ENCODE peak calls at places on chromosomes 11 and 22, in five cellular contexts. One of them, this sample, is unnamed.

GRCh38 chr11:58334708-58335107 is 24.2 kb downstream of the OR5B17 start:
- DNase-seq in SK-N-SH: no peak
- DNase-seq in heart right ventricle: no peak
- DNase-seq in tibial artery: no peak
- DNase-seq in prostate gland: no peak
- DNase-seq in this sample: no peak

GRCh38 chr11:61131186-61131585 is 28.9 kb downstream of the CD5 start:
- DNase-seq in SK-N-SH: no peak
- DNase-seq in heart right ventricle: no peak
- DNase-seq in tibial artery: no peak
- DNase-seq in prostate gland: no peak
- DNase-seq in this sample: no peak

GRCh38 chr11:107719557-107720304 is 7.9 kb upstream of the SLN start:
- DNase-seq in SK-N-SH: no peak
- DNase-seq in heart right ventricle: no peak
- DNase-seq in tibial artery: no peak
- DNase-seq in prostate gland: no peak
- DNase-seq in this sample: no peak

GRCh38 chr11:17272823-17273222 is 3.7 kb upstream of the NUCB2 start:
- DNase-seq in SK-N-SH: no peak
- DNase-seq in heart right ventricle: no peak
- DNase-seq in tibial artery: no peak
- DNase-seq in prostate gland: no peak
- DNase-seq in this sample: no peak

GRCh38 chr22:23705358-23705757 is 14.5 kb downstream of the RGL4 start:
- DNase-seq in SK-N-SH: no peak
- DNase-seq in heart right ventricle: no peak
- DNase-seq in tibial artery: no peak
- DNase-seq in prostate gland: no peak
- DNase-seq in this sample: no peak

GRCh38 chr11:7415537-7415817 is 69.8 kb upstream of the OLFML1 start:
- DNase-seq in SK-N-SH: no peak
- DNase-seq in heart right ventricle: no peak
- DNase-seq in tibial artery: no peak
- DNase-seq in prostate gland: no peak
- DNase-seq in this sample: no peak

GRCh38 chr11:117930208-117930570 is 987 bp upstream of the TMPRSS13 start:
- DNase-seq in SK-N-SH: no peak
- DNase-seq in heart right ventricle: no peak
- DNase-seq in tibial artery: no peak
- DNase-seq in prostate gland: no peak
- DNase-seq in this sample: no peak

GRCh38 chr11:72141066-72141465 is 5.5 kb downstream of the FOLR3 start:
- DNase-seq in SK-N-SH: no peak
- DNase-seq in heart right ventricle: no peak
- DNase-seq in tibial artery: no peak
- DNase-seq in prostate gland: no peak
- DNase-seq in this sample: no peak

GRCh38 chr11:5226732-5227327 is at the start of gene HBB:
- DNase-seq in SK-N-SH: no peak
- DNase-seq in heart right ventricle: no peak
- DNase-seq in tibial artery: no peak
- DNase-seq in prostate gland: no peak
- DNase-seq in this sample: no peak

GRCh38 chr11:45959851-45960250 is 37.4 kb downstream of the LARGE2 start:
- DNase-seq in SK-N-SH: no peak
- DNase-seq in heart right ventricle: no peak
- DNase-seq in tibial artery: no peak
- DNase-seq in prostate gland: no peak
- DNase-seq in this sample: no peak

GRCh38 chr11:10484461-10485180 is 29.6 kb downstream of the AMPD3 start:
- DNase-seq in SK-N-SH: no peak
- DNase-seq in heart right ventricle: no peak
- DNase-seq in tibial artery: no peak
- DNase-seq in prostate gland: no peak
- DNase-seq in this sample: no peak

GRCh38 chr11:64753380-64754123 is 6.2 kb downstream of the PYGM start:
- DNase-seq in SK-N-SH: no peak
- DNase-seq in heart right ventricle: no peak
- DNase-seq in tibial artery: peak; percentile 13
- DNase-seq in prostate gland: no peak
- DNase-seq in this sample: no peak

GRCh38 chr11:47204633-47204989 is 10.2 kb upstream of the DDB2 start:
- DNase-seq in SK-N-SH: no peak
- DNase-seq in heart right ventricle: no peak
- DNase-seq in tibial artery: no peak
- DNase-seq in prostate gland: no peak
- DNase-seq in this sample: no peak

GRCh38 chr11:127070808-127071207 is 70.2 kb upstream of the KIRREL3 start:
- DNase-seq in SK-N-SH: no peak
- DNase-seq in heart right ventricle: no peak
- DNase-seq in tibial artery: no peak
- DNase-seq in prostate gland: no peak
- DNase-seq in this sample: no peak

GRCh38 chr11:119091966-119092879 is 7.5 kb downstream of the HMBS start:
- DNase-seq in SK-N-SH: no peak
- DNase-seq in heart right ventricle: no peak
- DNase-seq in tibial artery: no peak
- DNase-seq in prostate gland: no peak
- DNase-seq in this sample: no peak

GRCh38 chr11:86795962-86796361 is 4.4 kb upstream of the PRSS23 start:
- DNase-seq in SK-N-SH: no peak
- DNase-seq in heart right ventricle: no peak
- DNase-seq in tibial artery: no peak
- DNase-seq in prostate gland: no peak
- DNase-seq in this sample: no peak

GRCh38 chr11:76788661-76789442 is 5.7 kb downstream of the TSKU start:
- DNase-seq in SK-N-SH: no peak
- DNase-seq in heart right ventricle: no peak
- DNase-seq in tibial artery: peak; percentile 21
- DNase-seq in prostate gland: peak; percentile 93
- DNase-seq in this sample: no peak

GRCh38 chr11:23727821-23728220 is 769.0 kb upstream of the LUZP2 start:
- DNase-seq in SK-N-SH: no peak
- DNase-seq in heart right ventricle: no peak
- DNase-seq in tibial artery: no peak
- DNase-seq in prostate gland: no peak
- DNase-seq in this sample: no peak

GRCh38 chr11:27282806-27283205 is 80.2 kb downstream of the CCDC34 start:
- DNase-seq in SK-N-SH: no peak
- DNase-seq in heart right ventricle: no peak
- DNase-seq in tibial artery: no peak
- DNase-seq in prostate gland: no peak
- DNase-seq in this sample: no peak

GRCh38 chr11:14058061-14058460 is 95.5 kb downstream of the SPON1 start:
- DNase-seq in SK-N-SH: no peak
- DNase-seq in heart right ventricle: no peak
- DNase-seq in tibial artery: no peak
- DNase-seq in prostate gland: no peak
- DNase-seq in this sample: no peak

GRCh38 chr11:22162754-22163153 is 30.1 kb upstream of the ANO5 start:
- DNase-seq in SK-N-SH: no peak
- DNase-seq in heart right ventricle: no peak
- DNase-seq in tibial artery: no peak
- DNase-seq in prostate gland: no peak
- DNase-seq in this sample: no peak

GRCh38 chr11:73140213-73141030 is 1.7 kb downstream of the FCHSD2 start:
- DNase-seq in SK-N-SH: peak; percentile 56
- DNase-seq in heart right ventricle: peak; percentile 40
- DNase-seq in tibial artery: peak; percentile 32
- DNase-seq in prostate gland: no peak
- DNase-seq in this sample: no peak

GRCh38 chr11:45925550-45925949 is 3.1 kb downstream of the LARGE2 start:
- DNase-seq in SK-N-SH: no peak
- DNase-seq in heart right ventricle: no peak
- DNase-seq in tibial artery: no peak
- DNase-seq in prostate gland: no peak
- DNase-seq in this sample: no peak

GRCh38 chr11:45743556-45744468 is 61.1 kb upstream of the SLC35C1 start:
- DNase-seq in SK-N-SH: no peak
- DNase-seq in heart right ventricle: no peak
- DNase-seq in tibial artery: no peak
- DNase-seq in prostate gland: no peak
- DNase-seq in this sample: no peak

GRCh38 chr22:19086944-19087343 is 35.3 kb downstream of the DGCR2 start:
- DNase-seq in SK-N-SH: no peak
- DNase-seq in heart right ventricle: no peak
- DNase-seq in tibial artery: no peak
- DNase-seq in prostate gland: no peak
- DNase-seq in this sample: no peak

GRCh38 chr11:126695293-126695692 is 305.3 kb downstream of the KIRREL3 start:
- DNase-seq in SK-N-SH: no peak
- DNase-seq in heart right ventricle: no peak
- DNase-seq in tibial artery: no peak
- DNase-seq in prostate gland: no peak
- DNase-seq in this sample: no peak

GRCh38 chr11:128900468-128900867 is 9.3 kb downstream of the KCNJ5 start:
- DNase-seq in SK-N-SH: no peak
- DNase-seq in heart right ventricle: no peak
- DNase-seq in tibial artery: no peak
- DNase-seq in prostate gland: no peak
- DNase-seq in this sample: no peak

GRCh38 chr22:30742291-30743256 is 47.9 kb downstream of the OSBP2 start:
- DNase-seq in SK-N-SH: no peak
- DNase-seq in heart right ventricle: no peak
- DNase-seq in tibial artery: no peak
- DNase-seq in prostate gland: no peak
- DNase-seq in this sample: no peak

GRCh38 chr11:44199816-44200215 is 104.3 kb downstream of the EXT2 start:
- DNase-seq in SK-N-SH: no peak
- DNase-seq in heart right ventricle: no peak
- DNase-seq in tibial artery: no peak
- DNase-seq in prostate gland: no peak
- DNase-seq in this sample: no peak

GRCh38 chr11:3132831-3133455 is 32.2 kb downstream of the OSBPL5 start:
- DNase-seq in SK-N-SH: no peak
- DNase-seq in heart right ventricle: no peak
- DNase-seq in tibial artery: no peak
- DNase-seq in prostate gland: no peak
- DNase-seq in this sample: no peak

GRCh38 chr22:20787746-20788626 is 14.1 kb downstream of the SERPIND1 start:
- DNase-seq in SK-N-SH: no peak
- DNase-seq in heart right ventricle: no peak
- DNase-seq in tibial artery: no peak
- DNase-seq in prostate gland: no peak
- DNase-seq in this sample: no peak

GRCh38 chr11:17036666-17037658 is 22.7 kb upstream of the PLEKHA7 start:
- DNase-seq in SK-N-SH: no peak
- DNase-seq in heart right ventricle: no peak
- DNase-seq in tibial artery: no peak
- DNase-seq in prostate gland: no peak
- DNase-seq in this sample: no peak

DNA sequence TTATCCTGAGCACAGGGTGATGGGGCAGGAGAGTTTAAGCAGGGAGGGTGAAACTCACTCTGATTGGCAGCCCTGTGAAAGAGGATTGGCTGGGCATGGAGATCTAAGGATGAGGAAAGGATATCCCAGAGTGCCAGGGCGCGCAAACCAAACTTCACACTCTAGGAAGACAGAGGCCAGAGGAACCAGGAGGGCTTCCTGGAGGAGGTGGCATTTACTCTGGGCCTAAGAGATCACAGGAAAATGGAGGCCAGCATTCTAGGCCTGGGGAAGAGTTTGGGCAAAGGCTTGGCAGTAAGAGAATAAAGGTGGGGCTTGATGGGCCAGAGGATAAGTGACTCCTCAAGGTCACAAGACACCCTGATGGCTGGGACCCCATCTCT is 377 bp upstream of the NCF4 start:
- DNase-seq in SK-N-SH: no peak
- DNase-seq in heart right ventricle: no peak
- DNase-seq in tibial artery: no peak
- DNase-seq in prostate gland: no peak
- DNase-seq in this sample: no peak
- H3K27ac ChIP-seq in SK-N-SH: no peak overlapping the region
- H3K27ac ChIP-seq in heart right ventricle: no peak overlapping the region
- H3K27ac ChIP-seq in tibial artery: no peak overlapping the region
- H3K27ac ChIP-seq in prostate gland: peak overlapping the region; percentile 8
- H3K27ac ChIP-seq in this sample: no peak overlapping the region

DNA sequence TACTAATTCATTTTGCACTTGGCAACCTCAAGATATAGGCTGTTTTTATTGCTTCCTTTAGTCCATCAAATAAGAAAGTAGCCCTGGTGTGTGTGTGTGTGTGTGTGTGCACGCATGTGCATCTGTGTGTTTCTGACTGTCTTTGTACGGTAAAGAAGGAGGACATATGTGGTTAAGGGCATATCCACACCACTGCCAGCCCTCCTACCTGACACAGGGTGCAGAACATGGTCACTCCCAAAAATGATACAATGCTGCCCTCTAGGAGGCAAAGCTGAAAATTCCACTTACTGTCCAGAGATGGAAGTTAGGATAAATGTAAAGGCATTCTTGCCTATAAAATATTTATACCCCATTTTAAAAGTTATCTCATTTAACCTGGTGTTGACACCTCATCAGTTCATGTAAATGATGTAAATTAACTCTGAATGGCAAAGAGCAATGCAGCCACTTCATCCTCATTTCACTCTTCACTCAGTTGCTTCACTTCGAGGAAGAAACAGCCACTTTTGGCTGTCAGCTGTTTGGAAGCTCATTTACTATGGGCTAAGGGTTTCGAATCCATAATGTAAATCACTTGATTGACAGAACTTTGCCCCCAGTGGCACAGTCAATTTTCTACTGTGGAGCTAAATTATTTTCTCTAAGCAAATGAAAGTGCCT is 83.1 kb upstream of the MTNR1B start:
- DNase-seq in SK-N-SH: peak; percentile 86
- DNase-seq in heart right ventricle: no peak
- DNase-seq in tibial artery: no peak
- DNase-seq in prostate gland: peak; percentile 67
- DNase-seq in this sample: no peak
- TF ChIP-seq CTCF in SK-N-SH: peak; percentile 91
- TF ChIP-seq CTCF in heart right ventricle: peak; percentile 73
- TF ChIP-seq CTCF in tibial artery: peak; percentile 62
- TF ChIP-seq CTCF in prostate gland: peak; percentile 77
- TF ChIP-seq CTCF in this sample: peak; percentile 32

GRCh38 chr11:69394234-69394891 is 87.1 kb upstream of the LINC01488 start:
- DNase-seq in SK-N-SH: peak; percentile 69
- DNase-seq in heart right ventricle: peak; percentile 60
- DNase-seq in tibial artery: no peak
- DNase-seq in prostate gland: no peak
- DNase-seq in this sample: no peak
- H3K27me3 ChIP-seq in SK-N-SH: no peaks in the 10 kb centered on the region
- H3K27me3 ChIP-seq in heart right ventricle: no peaks in the 10 kb centered on the region
- H3K27me3 ChIP-seq in tibial artery: no peaks in the 10 kb centered on the region
- H3K27me3 ChIP-seq in prostate gland: no peaks in the 10 kb centered on the region
- H3K27me3 ChIP-seq in this sample: no peaks in the 10 kb centered on the region

GRCh38 chr11:102223859-102224258 is 93.4 kb upstream of the BIRC3 start:
- DNase-seq in SK-N-SH: no peak
- DNase-seq in heart right ventricle: no peak
- DNase-seq in tibial artery: no peak
- DNase-seq in prostate gland: peak; percentile 35
- DNase-seq in this sample: no peak
- H3K27ac ChIP-seq in SK-N-SH: no peak overlapping the region
- H3K27ac ChIP-seq in heart right ventricle: no peak overlapping the region
- H3K27ac ChIP-seq in tibial artery: no peak overlapping the region
- H3K27ac ChIP-seq in prostate gland: no peak overlapping the region
- H3K27ac ChIP-seq in this sample: no peak overlapping the region

GRCh38 chr11:29019960-29020683 is 911.9 kb downstream of the METTL15 start:
- DNase-seq in SK-N-SH: no peak
- DNase-seq in heart right ventricle: no peak
- DNase-seq in tibial artery: no peak
- DNase-seq in prostate gland: no peak
- DNase-seq in this sample: no peak
- TF ChIP-seq CTCF in SK-N-SH: peak; percentile 67
- TF ChIP-seq CTCF in heart right ventricle: no peak
- TF ChIP-seq CTCF in tibial artery: no peak
- TF ChIP-seq CTCF in prostate gland: no peak
- TF ChIP-seq CTCF in this sample: no peak

GRCh38 chr22:22655452-22656108 is 11.2 kb downstream of the GGTLC2 start:
- DNase-seq in SK-N-SH: no peak
- DNase-seq in heart right ventricle: no peak
- DNase-seq in tibial artery: no peak
- DNase-seq in prostate gland: no peak
- DNase-seq in this sample: no peak
- H3K27me3 ChIP-seq in SK-N-SH: peaks cover 1% of the 10 kb centered on the region
- H3K27me3 ChIP-seq in heart right ventricle: no peaks in the 10 kb centered on the region
- H3K27me3 ChIP-seq in tibial artery: no peaks in the 10 kb centered on the region
- H3K27me3 ChIP-seq in prostate gland: no peaks in the 10 kb centered on the region
- H3K27me3 ChIP-seq in this sample: no peaks in the 10 kb centered on the region